ENCODE peak calls at places on chromosome 6, in five cellular contexts. P, Q, T, I and D are unnamed samples. For H3K79me1, the result is how much of the 10 kb centered on the place peaks cover.

GRCh38 chr6:109104512-109104911 is 9.2 kb downstream of the CEP57L1 start:
- DNase-seq in I (no peak), P (no peak), T (no peak), Q (no peak), D (no peak)

GRCh38 chr6:123497025-123497424 is 139.7 kb downstream of the TRDN start:
- DNase-seq in P (no peak), I (no peak), T (no peak), Q (no peak), D (no peak)

GRCh38 chr6:148414836-148415235 is 72.2 kb downstream of the SASH1 start:
- DNase-seq in Q (peak), P (peak), I (no peak), T (no peak), D (peak)

GRCh38 chr6:100430962-100431361 is 33.8 kb downstream of the SIM1 start:
- DNase-seq in P (no peak), T (no peak), I (no peak), Q (no peak), D (no peak)

GRCh38 chr6:63804381-63804956 is 168.9 kb downstream of the PHF3 start:
- DNase-seq in T (peak), P (peak), I (no peak), Q (peak), D (no peak)

GRCh38 chr6:133546098-133546497 is 304.9 kb downstream of the EYA4 start:
- DNase-seq in T (no peak), I (no peak), Q (peak), P (peak), D (no peak)

GRCh38 chr6:22151892-22152291 is 144.9 kb downstream of the PRL start:
- DNase-seq in P (no peak), I (no peak), Q (no peak), T (no peak), D (no peak)

GRCh38 chr6:19759117-19759880 is 77.9 kb upstream of the ID4 start:
- DNase-seq in P (peak), Q (peak), T (no peak), I (no peak), D (peak)

GRCh38 chr6:15451738-15452137 is 205.9 kb downstream of the JARID2 start:
- DNase-seq in P (no peak), I (no peak), T (no peak), Q (no peak), D (no peak)

GRCh38 chr6:24858154-24858801 is 59.6 kb upstream of the ARMH2 start:
- DNase-seq in P (peak), T (no peak), I (no peak), Q (no peak), D (no peak)

GRCh38 chr6:45378324-45378926 is 691 bp upstream of the SUPT3H start:
- DNase-seq in Q (no peak), T (no peak), P (no peak), I (no peak), D (no peak)

DNA sequence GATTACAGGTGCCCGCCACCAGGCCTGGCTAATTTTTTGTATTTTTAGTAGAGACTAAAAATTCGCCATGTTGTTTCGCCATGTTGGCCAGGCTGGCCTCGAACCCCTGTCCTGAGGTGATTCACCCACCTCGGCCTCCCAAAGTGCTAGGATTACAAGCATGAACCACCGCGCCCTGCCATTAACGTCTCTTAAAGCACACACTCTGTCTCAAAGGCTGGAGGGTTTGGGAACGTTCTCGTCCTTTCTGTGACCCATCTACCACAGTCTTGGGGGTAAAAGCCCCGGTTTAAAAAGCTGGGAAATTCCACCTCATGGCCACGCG is 57.8 kb upstream of the ARID1B start:
- DNase-seq in P (no peak), T (no peak), I (no peak), Q (no peak), D (no peak)
- H3K4me3 ChIP-seq in P (no peak), T (no peak), I (no peak), Q (no peak), D (no peak)

GRCh38 chr6:56408976-56409375 is 161.6 kb upstream of the COL21A1 start:
- DNase-seq in Q (no peak), P (no peak), T (no peak), I (no peak), D (no peak)

GRCh38 chr6:56403663-56404200 is 156.4 kb upstream of the COL21A1 start:
- DNase-seq in I (no peak), Q (no peak), T (no peak), P (no peak), D (no peak)

GRCh38 chr6:56401477-56402070 is 154.2 kb upstream of the COL21A1 start:
- DNase-seq in T (no peak), P (no peak), Q (no peak), I (no peak), D (no peak)

GRCh38 chr6:56407883-56408282 is 160.5 kb upstream of the COL21A1 start:
- DNase-seq in I (no peak), T (no peak), P (no peak), Q (no peak), D (no peak)

GRCh38 chr6:56406276-56407269 is 159.2 kb upstream of the COL21A1 start:
- DNase-seq in T (no peak), Q (no peak), P (no peak), I (no peak), D (no peak)
- H3K79me1 ChIP-seq in T (under half), Q (under half), P (under half), I (under half), D (under half)

GRCh38 chr6:11380969-11381744 is 148.7 kb upstream of the NEDD9 start:
- DNase-seq in T (peak), I (no peak), Q (no peak), P (no peak), D (peak)
- H3K4me3 ChIP-seq in T (no peak), I (no peak), Q (no peak), P (no peak), D (no peak)

DNA sequence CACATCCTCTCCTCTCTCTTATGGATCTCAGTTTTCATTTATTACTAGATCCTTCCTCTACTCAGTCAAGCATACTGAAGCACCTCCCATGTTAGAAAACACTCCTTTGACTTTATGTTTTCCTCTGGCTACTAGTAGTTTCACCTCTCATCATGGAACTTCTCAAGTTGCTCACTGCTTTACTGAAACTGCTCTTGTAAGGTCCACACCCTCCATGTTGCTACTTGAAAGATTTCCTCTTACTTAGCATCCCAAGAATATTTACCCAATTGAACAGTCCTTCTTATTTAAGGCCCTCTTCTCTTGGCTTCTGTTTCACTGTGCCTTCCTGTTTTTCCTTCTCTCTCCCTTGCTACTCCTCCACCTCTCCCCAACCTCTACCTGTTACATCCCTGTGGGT is 230.3 kb downstream of the TBC1D7 start:
- DNase-seq in T (no peak), I (no peak), Q (no peak), P (no peak), D (no peak)
- H3K79me1 ChIP-seq in T (under half), I (under half), Q (under half), P (under half), D (under half)

DNA sequence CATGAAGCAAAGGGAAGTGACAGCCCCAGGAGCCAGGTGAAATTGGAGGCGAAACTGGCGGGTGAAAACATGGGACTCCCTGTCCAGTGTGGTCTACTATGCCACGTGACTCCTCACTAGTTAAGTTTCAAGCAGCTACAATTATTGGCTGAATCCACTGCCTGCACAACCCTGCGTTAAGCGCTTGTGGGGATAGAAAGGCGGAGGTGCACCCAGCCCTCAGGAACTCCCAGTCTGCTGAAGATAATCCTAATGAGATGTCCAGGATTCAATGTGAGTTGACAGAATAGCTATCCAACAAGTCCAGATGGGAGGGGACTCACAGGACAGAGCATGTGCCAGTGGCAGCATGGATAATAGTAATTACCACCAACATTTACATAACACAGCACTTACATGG is 1.9 kb downstream of the MOCS1 start:
- DNase-seq in P (no peak), T (no peak), I (no peak), Q (no peak), D (no peak)
- H3K4me3 ChIP-seq in P (no peak), T (no peak), I (no peak), Q (no peak), D (peak)

GRCh38 chr6:34465551-34466241 is at the start of gene PACSIN1:
- DNase-seq in P (no peak), T (peak), I (peak), Q (no peak), D (peak)
- H3K79me1 ChIP-seq in P (under half), T (under half), I (under half), Q (under half), D (under half)

DNA sequence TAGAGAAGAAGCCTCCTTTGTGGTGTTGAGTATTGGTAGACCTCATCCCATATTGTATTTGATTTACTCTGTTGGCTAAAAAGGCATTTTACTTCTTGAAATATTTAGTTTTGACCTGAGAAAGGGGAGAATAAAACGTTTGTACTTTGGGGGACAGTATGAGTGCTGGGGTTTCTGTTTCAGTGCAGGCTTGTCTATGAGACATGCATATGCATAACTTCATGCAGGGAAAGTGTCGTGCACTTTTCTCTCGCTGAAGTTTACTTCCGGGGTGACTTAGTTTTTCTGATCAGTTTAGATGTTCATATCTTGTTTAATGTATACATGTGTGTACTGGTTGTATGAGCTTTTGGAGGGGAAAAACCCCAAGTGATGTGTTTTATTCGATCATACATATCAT is 59.5 kb downstream of the UTRN start:
- DNase-seq in T (no peak), Q (no peak), I (no peak), P (no peak), D (no peak)
- H3K4me3 ChIP-seq in T (no peak), Q (no peak), I (no peak), P (no peak), D (no peak)

GRCh38 chr6:112050417-112050816 is 3.5 kb upstream of the CCN6 start:
- DNase-seq in Q (no peak), P (no peak), I (no peak), T (no peak), D (no peak)
- H3K79me1 ChIP-seq in Q (under half), P (under half), I (under half), T (under half), D (under half)

DNA sequence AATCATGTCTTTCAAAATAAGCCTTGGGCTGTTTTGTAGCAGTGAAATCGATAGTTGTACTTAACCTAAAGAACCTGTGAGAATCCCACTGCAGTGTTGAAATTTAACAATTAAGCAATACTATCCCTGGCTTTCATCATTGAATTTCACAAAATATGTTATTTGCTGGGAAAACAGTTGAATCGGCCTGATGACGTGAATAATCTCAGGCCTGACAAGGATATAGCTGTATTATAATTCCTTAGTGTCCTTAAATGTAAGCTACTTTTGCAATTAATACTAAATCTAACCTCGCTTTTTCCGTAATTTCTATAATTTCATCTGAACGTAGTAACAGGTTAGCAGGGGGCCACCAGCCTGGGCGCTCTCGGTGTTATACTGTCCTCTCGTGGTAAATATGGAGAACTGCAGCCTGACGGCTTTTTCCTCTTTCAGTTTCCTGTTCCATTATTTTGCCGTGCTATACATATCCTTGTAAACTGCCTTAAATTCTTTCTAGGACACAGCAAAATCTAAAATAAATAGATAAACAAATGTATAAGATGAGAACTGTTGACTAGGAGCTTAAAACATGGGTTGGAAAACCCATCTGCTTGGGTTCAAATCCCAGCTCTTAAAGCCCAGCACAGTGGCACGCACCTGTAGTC is 24.0 kb downstream of the MTFR2 start:
- DNase-seq in P (peak), T (peak), Q (peak), I (peak), D (peak)
- H3K4me3 ChIP-seq in P (no peak), T (no peak), Q (no peak), I (no peak), D (no peak)